ENCODE peak calls at places on chromosomes 5 and 9, in ten cellular contexts. Z, E, A, G, W, V, I, H, Y and X are unnamed samples.

GRCh38 chr9:72695365-72695764 is 174.0 kb downstream of the TMC1 start:
- DNase-seq in A (no peak), E (no peak), G (no peak), H (no peak), I (no peak), Z (no peak), Y (no peak), W (no peak), V (no peak), X (no peak)

GRCh38 chr5:136629125-136629790 is 263.9 kb upstream of the TRPC7 start:
- DNase-seq in V (no peak), E (no peak), I (no peak), A (peak), G (no peak), W (no peak), Z (no peak), Y (no peak), H (no peak), X (no peak)

GRCh38 chr5:74127377-74128338 is 501.7 kb downstream of the ARHGEF28 start:
- DNase-seq in Y (no peak), W (peak), G (no peak), H (no peak), V (no peak), A (peak), I (no peak), Z (no peak), E (no peak), X (no peak)

GRCh38 chr9:104256031-104256709 is 162.1 kb downstream of the SMC2 start:
- DNase-seq in Z (no peak), V (no peak), I (no peak), A (no peak), W (peak), E (no peak), H (no peak), Y (no peak), G (no peak), X (no peak)

GRCh38 chr5:139385061-139385889 is 2.2 kb upstream of the SLC23A1 start:
- DNase-seq in I (no peak), G (no peak), A (no peak), H (no peak), E (no peak), V (no peak), Y (no peak), W (no peak), Z (no peak), X (peak)

GRCh38 chr9:83588256-83588655 is 34.7 kb upstream of the IDNK start:
- DNase-seq in G (no peak), Z (no peak), W (no peak), E (no peak), A (no peak), H (no peak), I (no peak), Y (no peak), V (no peak), X (no peak)

GRCh38 chr5:19753579-19753978 is 234.4 kb downstream of the CDH18 start:
- DNase-seq in I (no peak), E (no peak), H (no peak), V (no peak), A (no peak), Y (no peak), W (no peak), Z (no peak), G (no peak), X (no peak)

GRCh38 chr9:136703231-136703870 is 9.0 kb upstream of the DIPK1B start:
- DNase-seq in Y (no peak), E (no peak), W (no peak), I (no peak), V (no peak), Z (no peak), A (peak), G (no peak), H (no peak), X (no peak)

GRCh38 chr9:85508616-85509015 is 233.1 kb downstream of the AGTPBP1 start:
- DNase-seq in H (no peak), E (no peak), A (peak), G (no peak), V (no peak), I (no peak), Y (no peak), W (no peak), Z (no peak), X (no peak)